ENCODE peak calls at places on chromosomes 2 and 18, in five cellular contexts. One of them, this sample, is unnamed.

GRCh38 chr18:25825066-25825465 is 265.3 kb downstream of the SS18 start:
- DNase-seq in sigmoid colon: no peak
- DNase-seq in endothelial cell of umbilical vein: no peak
- DNase-seq in prostate gland: no peak
- DNase-seq in GM23338: no peak
- DNase-seq in this sample: no peak

GRCh38 chr2:100956081-100956480 is 46.0 kb upstream of the RPL31 start:
- DNase-seq in sigmoid colon: peak; percentile 41
- DNase-seq in endothelial cell of umbilical vein: no peak
- DNase-seq in prostate gland: no peak
- DNase-seq in GM23338: no peak
- DNase-seq in this sample: no peak

GRCh38 chr2:131572175-131572574 is 44.5 kb downstream of the CCDC74A start:
- DNase-seq in endothelial cell of umbilical vein: no peak
- DNase-seq in prostate gland: no peak
- DNase-seq in GM23338: no peak
- DNase-seq in sigmoid colon: no peak
- DNase-seq in this sample: no peak

GRCh38 chr2:168246072-168246482 is 1.3 kb downstream of the STK39 start:
- DNase-seq in prostate gland: no peak
- DNase-seq in sigmoid colon: no peak
- DNase-seq in endothelial cell of umbilical vein: no peak
- DNase-seq in GM23338: peak; percentile 67
- DNase-seq in this sample: no peak

GRCh38 chr2:82182270-82182669 is 1877.7 kb upstream of the LRRTM1 start:
- DNase-seq in endothelial cell of umbilical vein: no peak
- DNase-seq in GM23338: no peak
- DNase-seq in prostate gland: no peak
- DNase-seq in sigmoid colon: no peak
- DNase-seq in this sample: no peak

GRCh38 chr18:33579147-33579867 is 1.3 kb downstream of the ASXL3 start:
- DNase-seq in GM23338: peak; percentile 46
- DNase-seq in sigmoid colon: no peak
- DNase-seq in endothelial cell of umbilical vein: peak; percentile 25
- DNase-seq in prostate gland: no peak
- DNase-seq in this sample: peak; percentile 11

GRCh38 chr2:131493199-131494018 is 1.2 kb upstream of the MZT2A start:
- DNase-seq in GM23338: peak; percentile 43
- DNase-seq in prostate gland: no peak
- DNase-seq in sigmoid colon: no peak
- DNase-seq in endothelial cell of umbilical vein: peak; percentile 2
- DNase-seq in this sample: no peak

GRCh38 chr2:46385786-46386577 is 88.8 kb downstream of the EPAS1 start:
- DNase-seq in GM23338: no peak
- DNase-seq in sigmoid colon: no peak
- DNase-seq in prostate gland: no peak
- DNase-seq in endothelial cell of umbilical vein: no peak
- DNase-seq in this sample: no peak

GRCh38 chr2:72980535-72981217 is 63.4 kb downstream of the EMX1 start:
- DNase-seq in sigmoid colon: no peak
- DNase-seq in prostate gland: no peak
- DNase-seq in endothelial cell of umbilical vein: no peak
- DNase-seq in GM23338: no peak
- DNase-seq in this sample: no peak

GRCh38 chr2:85578243-85579180 is 1.1 kb downstream of the VAMP8 start:
- DNase-seq in GM23338: no peak
- DNase-seq in prostate gland: no peak
- DNase-seq in endothelial cell of umbilical vein: no peak
- DNase-seq in sigmoid colon: peak; percentile 80
- DNase-seq in this sample: peak; percentile 62

GRCh38 chr2:164014068-164014577 is 278.3 kb upstream of the FIGN start:
- DNase-seq in endothelial cell of umbilical vein: no peak
- DNase-seq in sigmoid colon: no peak
- DNase-seq in GM23338: peak; percentile 10
- DNase-seq in prostate gland: no peak
- DNase-seq in this sample: no peak

GRCh38 chr2:216551669-216552068 is 53.0 kb downstream of the RPL37A start:
- DNase-seq in prostate gland: peak; percentile 81
- DNase-seq in sigmoid colon: no peak
- DNase-seq in GM23338: no peak
- DNase-seq in endothelial cell of umbilical vein: no peak
- DNase-seq in this sample: peak; percentile 34

GRCh38 chr18:35524236-35524635 is 26.5 kb upstream of the INO80C start:
- DNase-seq in endothelial cell of umbilical vein: no peak
- DNase-seq in sigmoid colon: no peak
- DNase-seq in prostate gland: no peak
- DNase-seq in GM23338: no peak
- DNase-seq in this sample: no peak

GRCh38 chr2:148914463-148914862 is 39.4 kb downstream of the KIF5C start:
- DNase-seq in prostate gland: no peak
- DNase-seq in GM23338: no peak
- DNase-seq in endothelial cell of umbilical vein: no peak
- DNase-seq in sigmoid colon: no peak
- DNase-seq in this sample: no peak

GRCh38 chr2:143402462-143402861 is 273.2 kb downstream of the ARHGAP15 start:
- DNase-seq in sigmoid colon: no peak
- DNase-seq in GM23338: no peak
- DNase-seq in endothelial cell of umbilical vein: no peak
- DNase-seq in prostate gland: no peak
- DNase-seq in this sample: no peak

GRCh38 chr2:234483568-234484251 is 13.2 kb downstream of the ARL4C start:
- DNase-seq in GM23338: peak; percentile 51
- DNase-seq in prostate gland: no peak
- DNase-seq in sigmoid colon: peak; percentile 62
- DNase-seq in endothelial cell of umbilical vein: no peak
- DNase-seq in this sample: peak; percentile 53

GRCh38 chr2:17757321-17757720 is 3.4 kb downstream of the GEN1 start:
- DNase-seq in GM23338: no peak
- DNase-seq in endothelial cell of umbilical vein: peak; percentile 83
- DNase-seq in sigmoid colon: no peak
- DNase-seq in prostate gland: no peak
- DNase-seq in this sample: peak; percentile 29

GRCh38 chr2:201195329-201195728 is 12.4 kb downstream of the CASP10 start:
- DNase-seq in GM23338: no peak
- DNase-seq in sigmoid colon: no peak
- DNase-seq in prostate gland: no peak
- DNase-seq in endothelial cell of umbilical vein: no peak
- DNase-seq in this sample: no peak

GRCh38 chr2:23418490-23418911 is 33.5 kb downstream of the KLHL29 start:
- DNase-seq in prostate gland: no peak
- DNase-seq in sigmoid colon: no peak
- DNase-seq in GM23338: no peak
- DNase-seq in endothelial cell of umbilical vein: no peak
- DNase-seq in this sample: no peak

DNA sequence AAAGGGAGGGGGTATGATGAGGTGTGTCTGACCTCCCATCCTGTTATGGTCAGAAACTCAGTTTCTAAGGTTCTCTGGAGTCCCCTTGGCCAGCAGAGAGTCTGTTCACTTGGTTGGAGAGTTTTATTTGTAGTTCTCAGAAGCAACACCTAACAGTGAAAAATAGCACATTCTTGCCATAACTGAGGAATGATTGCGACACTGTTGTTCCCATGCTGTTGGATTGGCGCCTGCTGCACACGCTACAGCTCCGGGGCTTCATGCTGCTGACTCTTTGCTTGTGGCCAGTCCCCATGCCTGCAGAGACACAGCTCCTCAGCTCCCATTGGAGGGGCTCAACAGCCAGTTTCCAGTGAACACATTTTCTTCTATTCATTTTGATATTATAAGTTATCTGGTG is 42.1 kb downstream of the TPGS2 start:
- DNase-seq in prostate gland: peak; percentile 15
- DNase-seq in endothelial cell of umbilical vein: peak; percentile 6
- DNase-seq in sigmoid colon: peak; percentile 82
- DNase-seq in GM23338: no peak
- DNase-seq in this sample: peak; percentile 18
- H3K27ac ChIP-seq in prostate gland: no peak overlapping the region
- H3K27ac ChIP-seq in endothelial cell of umbilical vein: no peak overlapping the region
- H3K27ac ChIP-seq in sigmoid colon: peak overlapping the region; percentile 22
- H3K27ac ChIP-seq in GM23338: no peak overlapping the region
- H3K27ac ChIP-seq in this sample: no peak overlapping the region

GRCh38 chr2:54573532-54573915 is 117.4 kb downstream of the SPTBN1 start:
- DNase-seq in sigmoid colon: no peak
- DNase-seq in prostate gland: no peak
- DNase-seq in GM23338: no peak
- DNase-seq in endothelial cell of umbilical vein: no peak
- DNase-seq in this sample: no peak

GRCh38 chr2:54570925-54571694 is 115.0 kb downstream of the SPTBN1 start:
- DNase-seq in GM23338: no peak
- DNase-seq in prostate gland: no peak
- DNase-seq in endothelial cell of umbilical vein: peak; percentile 84
- DNase-seq in sigmoid colon: peak; percentile 82
- DNase-seq in this sample: peak; percentile 78

GRCh38 chr2:54572636-54573531 is 116.8 kb downstream of the SPTBN1 start:
- DNase-seq in GM23338: no peak
- DNase-seq in endothelial cell of umbilical vein: peak; percentile 92
- DNase-seq in prostate gland: no peak
- DNase-seq in sigmoid colon: no peak
- DNase-seq in this sample: no peak

GRCh38 chr2:54570321-54570881 is 114.3 kb downstream of the SPTBN1 start:
- DNase-seq in sigmoid colon: no peak
- DNase-seq in endothelial cell of umbilical vein: no peak
- DNase-seq in prostate gland: no peak
- DNase-seq in GM23338: no peak
- DNase-seq in this sample: no peak

DNA sequence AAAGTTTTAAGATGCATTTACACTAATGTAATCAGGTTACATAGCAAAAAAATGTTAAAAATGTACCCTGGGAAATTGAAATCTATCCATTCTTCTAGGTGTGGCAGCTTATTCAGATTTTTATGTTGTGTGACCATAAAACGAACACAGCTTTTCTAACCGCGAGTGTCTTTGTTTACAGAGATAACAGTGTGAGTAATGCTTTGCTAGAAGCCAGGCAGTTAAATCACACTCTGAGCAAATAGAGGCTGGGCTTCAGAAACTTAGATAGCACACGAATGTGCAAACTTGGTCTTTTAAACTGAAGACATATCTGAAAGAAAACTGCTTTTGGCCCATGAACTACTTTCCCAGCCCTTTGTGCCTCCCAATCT is 116.1 kb downstream of the SPTBN1 start:
- DNase-seq in sigmoid colon: no peak
- DNase-seq in endothelial cell of umbilical vein: peak; percentile 87
- DNase-seq in prostate gland: no peak
- DNase-seq in GM23338: no peak
- DNase-seq in this sample: no peak
- TF ChIP-seq POLR2AphosphoS5 in sigmoid colon: peak; percentile 46
- TF ChIP-seq POLR2AphosphoS5 in endothelial cell of umbilical vein: peak; percentile 74
- TF ChIP-seq POLR2AphosphoS5 in prostate gland: peak; percentile 71
- TF ChIP-seq POLR2AphosphoS5 in GM23338: no peak
- TF ChIP-seq POLR2AphosphoS5 in this sample: peak; percentile 79

DNA sequence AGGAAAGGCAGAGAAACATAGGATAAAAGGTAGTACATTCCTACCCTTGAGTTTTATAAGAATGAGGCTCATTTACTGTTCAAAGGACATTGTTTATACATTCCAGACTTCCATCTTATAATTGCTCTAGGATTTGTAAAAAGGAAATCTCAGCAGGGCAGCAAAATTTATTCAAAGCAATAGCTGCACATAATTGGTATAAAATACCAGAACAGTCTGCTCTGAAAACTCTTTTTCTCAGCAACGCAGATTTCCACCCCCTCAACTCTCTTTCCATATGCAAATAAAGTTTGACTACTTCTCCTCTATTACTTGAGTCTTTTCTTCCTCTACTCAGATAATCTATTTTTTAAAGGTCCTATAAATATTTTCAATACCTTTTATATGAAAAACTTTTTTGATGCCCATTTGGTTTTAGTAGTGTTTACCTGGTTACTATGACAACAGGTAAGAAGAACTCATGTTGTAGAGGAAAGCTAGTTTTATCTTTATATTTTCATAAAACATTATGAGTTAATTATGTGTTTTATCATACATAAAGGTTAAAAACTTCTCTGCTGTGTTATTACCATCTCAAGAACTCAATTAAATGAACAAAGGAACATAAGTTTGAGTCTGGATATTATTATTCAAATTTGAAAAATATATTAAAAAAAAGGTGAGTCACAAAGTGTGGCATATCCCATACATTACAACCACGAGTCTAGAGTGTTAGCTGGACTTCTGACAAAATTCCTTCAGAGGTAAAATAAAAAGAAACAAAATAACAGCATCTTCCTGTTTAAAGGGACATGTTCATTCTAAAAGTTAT is 19.9 kb downstream of the RBMS1 start:
- DNase-seq in sigmoid colon: no peak
- DNase-seq in prostate gland: no peak
- DNase-seq in endothelial cell of umbilical vein: no peak
- DNase-seq in GM23338: no peak
- DNase-seq in this sample: no peak
- H3K27ac ChIP-seq in sigmoid colon: peak overlapping the region; percentile 76
- H3K27ac ChIP-seq in prostate gland: no peak overlapping the region
- H3K27ac ChIP-seq in endothelial cell of umbilical vein: no peak overlapping the region
- H3K27ac ChIP-seq in GM23338: peak overlapping the region; percentile 6
- H3K27ac ChIP-seq in this sample: peak overlapping the region; percentile 70

GRCh38 chr18:3651266-3651665 is 201.3 kb downstream of the TGIF1 start:
- DNase-seq in GM23338: no peak
- DNase-seq in endothelial cell of umbilical vein: no peak
- DNase-seq in sigmoid colon: no peak
- DNase-seq in prostate gland: no peak
- DNase-seq in this sample: no peak

GRCh38 chr18:3654442-3655253 is 204.7 kb downstream of the TGIF1 start:
- DNase-seq in GM23338: no peak
- DNase-seq in prostate gland: no peak
- DNase-seq in endothelial cell of umbilical vein: no peak
- DNase-seq in sigmoid colon: no peak
- DNase-seq in this sample: no peak

GRCh38 chr18:3653263-3653858 is 203.4 kb downstream of the TGIF1 start:
- DNase-seq in prostate gland: no peak
- DNase-seq in endothelial cell of umbilical vein: no peak
- DNase-seq in GM23338: no peak
- DNase-seq in sigmoid colon: no peak
- DNase-seq in this sample: no peak

GRCh38 chr18:3653859-3654441 is 204.0 kb downstream of the TGIF1 start:
- DNase-seq in prostate gland: no peak
- DNase-seq in GM23338: no peak
- DNase-seq in sigmoid colon: no peak
- DNase-seq in endothelial cell of umbilical vein: no peak
- DNase-seq in this sample: no peak

DNA sequence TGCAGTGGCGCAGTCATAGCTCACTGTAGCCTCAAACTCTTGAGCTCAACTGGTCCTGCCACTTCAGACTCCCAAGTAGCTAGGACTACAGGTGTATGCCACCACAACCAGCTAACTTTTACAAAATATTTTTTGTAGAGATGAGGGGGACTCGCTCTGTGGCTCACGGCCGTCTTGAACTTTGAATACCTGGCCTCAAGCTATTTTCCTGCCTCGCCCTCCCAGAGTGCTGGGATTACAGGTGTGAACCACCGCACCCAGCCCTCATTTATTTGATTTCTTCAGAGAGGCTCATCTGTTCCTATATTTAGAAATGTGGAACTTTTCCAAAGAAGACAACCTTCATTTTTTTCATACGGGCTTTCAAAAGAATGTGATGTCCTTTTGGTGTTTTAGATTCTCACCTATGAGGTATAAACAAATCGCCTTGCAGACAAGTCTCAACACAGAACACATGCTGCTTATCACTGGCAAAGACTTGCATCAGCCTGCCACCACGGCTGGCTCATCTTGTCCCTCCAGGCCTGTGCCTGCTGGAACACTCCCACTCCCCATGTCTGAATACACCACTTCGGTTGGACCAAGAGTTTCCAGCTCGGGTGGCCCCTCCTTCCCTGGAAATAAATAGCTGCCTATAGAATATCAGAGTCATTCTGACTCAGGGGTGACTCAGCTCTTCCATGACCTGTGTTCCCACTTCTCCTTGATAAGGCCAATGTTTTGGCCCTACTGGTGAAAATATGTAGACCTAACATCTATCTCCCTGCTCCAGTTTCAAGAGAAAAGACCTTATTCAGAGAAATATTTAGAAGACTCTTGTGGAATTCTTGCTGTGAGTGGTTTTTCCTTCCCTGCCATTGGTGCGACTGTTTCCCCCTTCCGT is 202.6 kb downstream of the TGIF1 start:
- DNase-seq in sigmoid colon: no peak
- DNase-seq in prostate gland: peak; percentile 55
- DNase-seq in endothelial cell of umbilical vein: peak; percentile 97
- DNase-seq in GM23338: no peak
- DNase-seq in this sample: peak; percentile 70
- TF ChIP-seq POLR2AphosphoS5 in sigmoid colon: peak; percentile 15
- TF ChIP-seq POLR2AphosphoS5 in prostate gland: peak; percentile 25
- TF ChIP-seq POLR2AphosphoS5 in endothelial cell of umbilical vein: peak; percentile 68
- TF ChIP-seq POLR2AphosphoS5 in GM23338: no peak
- TF ChIP-seq POLR2AphosphoS5 in this sample: peak; percentile 43